ENCODE peak calls at places on chromosome 20, in seven cellular contexts. Z is psoas muscle, X is esophagus squamous epithelium, L is cardiac muscle cell, D is WTC11, I is AG09309, S is endothelial cell. B is an unnamed sample.

GRCh38 chr20:3251806-3252205 is 12.8 kb upstream of the SLC4A11 start:
- DNase-seq in S (no peak), X (no peak), L (no peak), I (no peak), D (no peak), Z (no peak), B (peak)

GRCh38 chr20:49982346-49983122 is at the start of gene SNAI1:
- DNase-seq in L (peak), S (peak), X (no peak), D (peak), I (peak), Z (peak), B (peak)

GRCh38 chr20:58135441-58136170 is 92.8 kb downstream of the ANKRD60 start:
- DNase-seq in Z (no peak), I (no peak), L (no peak), S (no peak), X (no peak), D (no peak), B (no peak)

GRCh38 chr20:9102456-9102855 is 33.6 kb downstream of the PLCB4 start:
- DNase-seq in Z (no peak), I (no peak), X (no peak), S (no peak), D (no peak), L (no peak), B (no peak)

GRCh38 chr20:34010405-34010895 is 16.7 kb downstream of the RALY start:
- DNase-seq in D (no peak), S (no peak), Z (no peak), X (no peak), I (no peak), L (no peak), B (no peak)

GRCh38 chr20:49810491-49811190 is 2.0 kb upstream of the SLC9A8 start:
- DNase-seq in Z (no peak), D (no peak), S (no peak), I (no peak), L (no peak), X (no peak), B (no peak)

GRCh38 chr20:51220293-51220706 is 197.4 kb upstream of the KCNG1 start:
- DNase-seq in Z (no peak), X (no peak), L (peak), I (no peak), D (peak), S (peak), B (peak)

GRCh38 chr20:22861231-22861980 is 173.7 kb upstream of the SSTR4 start:
- DNase-seq in S (no peak), X (no peak), I (no peak), L (no peak), D (no peak), Z (no peak), B (peak)

GRCh38 chr20:1813101-1813529 is 82.1 kb upstream of the SIRPA start:
- DNase-seq in L (no peak), S (no peak), X (no peak), Z (peak), D (no peak), I (peak), B (peak)

GRCh38 chr20:815914-816606 is 17.5 kb upstream of the FAM110A start:
- DNase-seq in L (peak), S (peak), Z (peak), X (no peak), D (peak), I (no peak), B (peak)

GRCh38 chr20:38170219-38170902 is 5.3 kb upstream of the TGM2 start:
- DNase-seq in X (no peak), Z (no peak), L (no peak), I (no peak), D (no peak), S (no peak), B (peak)

GRCh38 chr20:53660078-53660909 is 66.7 kb upstream of the ZNF217 start:
- DNase-seq in I (no peak), X (no peak), Z (peak), D (peak), S (no peak), L (no peak), B (peak)

GRCh38 chr20:3077618-3078134 is 6.3 kb downstream of the OXT start:
- DNase-seq in S (no peak), X (no peak), D (no peak), L (no peak), Z (no peak), I (no peak), B (no peak)

GRCh38 chr20:38109025-38109541 is 56.0 kb downstream of the TGM2 start:
- DNase-seq in S (no peak), I (no peak), L (no peak), Z (peak), D (no peak), X (no peak), B (peak)

GRCh38 chr20:24376523-24377085 is 92.8 kb upstream of the SYNDIG1 start:
- DNase-seq in D (no peak), S (no peak), L (no peak), Z (no peak), X (no peak), I (no peak), B (peak)

GRCh38 chr20:1854246-1854645 is 41.0 kb upstream of the SIRPA start:
- DNase-seq in X (no peak), S (no peak), D (no peak), Z (no peak), L (no peak), I (no peak), B (no peak)

GRCh38 chr20:53654932-53655674 is 61.5 kb upstream of the ZNF217 start:
- DNase-seq in Z (no peak), I (no peak), D (no peak), X (no peak), L (no peak), S (no peak), B (no peak)

GRCh38 chr20:21826946-21827345 is 121.5 kb downstream of the PAX1 start:
- DNase-seq in S (no peak), I (no peak), X (no peak), L (peak), Z (no peak), D (peak), B (no peak)

GRCh38 chr20:41408986-41409385 is 42.4 kb upstream of the EMILIN3 start:
- DNase-seq in L (no peak), X (no peak), D (no peak), Z (peak), S (no peak), I (no peak), B (no peak)

GRCh38 chr20:11311659-11312058 is 606.0 kb upstream of the BTBD3 start:
- DNase-seq in X (no peak), D (no peak), L (no peak), Z (no peak), I (no peak), S (no peak), B (no peak)

GRCh38 chr20:8304124-8304800 is 172.2 kb downstream of the PLCB1 start:
- DNase-seq in I (no peak), D (no peak), Z (no peak), X (no peak), L (no peak), S (no peak), B (no peak)

GRCh38 chr20:57615472-57615855 is 4.8 kb downstream of the ZBP1 start:
- DNase-seq in X (no peak), Z (peak), I (no peak), L (no peak), D (no peak), S (no peak), B (no peak)

GRCh38 chr20:4998160-4998651 is 3.1 kb downstream of the SLC23A2 start:
- DNase-seq in D (no peak), X (no peak), Z (no peak), S (no peak), I (no peak), L (no peak), B (no peak)
- TF ChIP-seq CTCF in D (no peak), X (no peak), Z (no peak), S (peak), I (no peak), L (peak), B (peak)

DNA sequence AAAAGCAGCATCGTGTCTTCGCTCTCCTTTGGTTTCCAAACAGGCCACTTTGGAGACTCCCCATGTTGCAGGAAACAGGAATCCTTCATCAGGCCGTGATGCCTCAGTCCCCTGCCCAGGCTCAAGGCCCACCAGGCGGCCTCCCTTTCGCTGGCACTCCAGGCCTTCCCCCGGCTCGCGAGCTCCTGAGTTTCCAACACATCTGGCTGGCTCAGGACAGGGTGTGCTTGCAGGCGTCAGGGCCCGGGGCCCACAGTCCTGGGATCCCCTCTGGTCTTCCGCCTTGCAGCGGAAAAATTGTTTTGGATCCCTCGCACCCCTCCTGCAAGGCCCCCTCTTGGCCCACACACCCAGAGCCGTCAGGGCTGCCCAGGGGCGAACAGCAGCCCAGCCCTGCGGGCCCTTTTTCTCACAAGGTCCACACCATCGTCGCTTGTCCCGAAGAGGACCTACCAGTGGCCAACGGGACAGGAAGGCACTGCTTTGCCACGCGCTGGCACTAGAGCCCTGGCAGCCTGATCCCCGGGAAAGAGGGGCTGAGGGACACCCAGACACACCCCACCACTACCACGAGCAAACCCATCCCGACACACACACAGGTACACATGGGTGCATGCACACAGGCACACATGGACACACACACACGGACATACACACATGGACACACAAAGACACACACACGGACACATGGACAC is 1930.9 kb upstream of the DEFB115 start:
- DNase-seq in X (no peak), Z (no peak), D (no peak), I (no peak), S (no peak), L (no peak), B (no peak)
- TF ChIP-seq CTCF in X (no peak), Z (no peak), D (no peak), I (no peak), S (no peak), L (no peak), B (no peak)

GRCh38 chr20:36506253-36506652 is 35.1 kb upstream of the MYL9 start:
- DNase-seq in X (no peak), S (no peak), L (peak), D (no peak), I (no peak), Z (no peak), B (no peak)
- TF ChIP-seq CTCF in X (no peak), S (no peak), L (peak), D (no peak), I (peak), Z (no peak), B (peak)

DNA sequence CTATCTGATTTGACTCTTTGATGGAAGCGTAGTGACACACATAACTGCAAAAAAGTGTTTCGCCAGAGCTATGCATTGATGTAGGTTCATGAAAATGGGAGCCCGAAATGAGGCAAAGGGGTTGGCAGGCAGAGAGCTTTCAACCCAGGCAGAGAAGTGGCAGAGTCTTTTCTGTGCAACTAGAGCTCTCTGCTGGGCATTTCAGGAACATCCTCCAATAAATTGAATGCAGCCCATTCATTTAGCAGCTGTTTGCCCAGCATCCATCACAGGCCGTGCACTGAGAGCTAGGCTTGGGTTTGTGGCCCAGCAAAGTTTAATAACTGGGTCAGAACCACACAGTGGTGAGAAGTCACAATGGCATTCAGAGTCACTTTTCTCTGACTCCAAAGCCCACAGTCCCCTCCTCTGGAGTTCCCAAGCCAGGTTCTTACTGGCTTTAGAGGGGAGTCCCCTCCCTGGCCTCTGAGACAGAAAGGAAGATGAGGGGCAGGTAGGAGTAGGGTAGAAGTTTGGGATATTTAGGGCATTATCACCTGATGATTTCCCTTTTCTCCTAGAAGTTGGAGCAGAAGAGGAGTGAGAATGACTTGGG is 31.8 kb upstream of the ELMO2 start:
- DNase-seq in X (no peak), D (no peak), Z (no peak), I (no peak), L (peak), S (peak), B (peak)
- TF ChIP-seq CTCF in X (no peak), D (no peak), Z (no peak), I (peak), L (peak), S (no peak), B (peak)

GRCh38 chr20:45372241-45372640 is 5.9 kb downstream of the TP53TG5 start:
- DNase-seq in I (no peak), L (no peak), D (no peak), Z (no peak), S (no peak), X (no peak), B (no peak)
- TF ChIP-seq CTCF in I (no peak), L (no peak), D (no peak), Z (no peak), S (no peak), X (no peak), B (no peak)

DNA sequence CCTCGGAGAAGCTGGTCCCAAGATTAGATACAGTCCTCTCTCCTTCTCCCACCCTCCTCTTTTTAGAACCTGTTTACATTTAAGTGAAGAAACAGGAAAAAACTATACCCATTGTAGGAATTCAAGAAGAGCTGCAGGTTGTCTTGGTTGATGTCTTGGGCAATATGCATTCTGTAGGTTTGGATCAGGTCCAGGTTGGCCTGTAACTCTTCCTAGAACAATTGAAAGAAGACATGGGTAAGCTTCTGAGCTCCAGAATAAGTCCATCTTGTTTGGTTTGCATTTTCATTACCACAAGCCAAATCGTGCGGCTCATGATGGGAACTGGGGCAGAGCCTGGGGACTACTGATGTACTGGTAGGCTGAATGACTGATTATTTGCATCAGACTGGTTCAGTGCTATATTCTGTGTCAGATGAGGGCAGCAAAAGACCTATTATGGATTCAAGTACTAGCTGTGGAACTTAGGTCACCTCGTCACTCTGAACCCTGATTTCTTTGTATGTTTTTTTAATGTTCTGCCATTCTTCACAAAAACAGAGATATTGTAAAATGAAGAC is 20.3 kb upstream of the SLA2 start:
- DNase-seq in S (no peak), X (no peak), D (no peak), Z (no peak), L (peak), I (no peak), B (peak)
- TF ChIP-seq CTCF in S (no peak), X (no peak), D (no peak), Z (no peak), L (peak), I (peak), B (no peak)

DNA sequence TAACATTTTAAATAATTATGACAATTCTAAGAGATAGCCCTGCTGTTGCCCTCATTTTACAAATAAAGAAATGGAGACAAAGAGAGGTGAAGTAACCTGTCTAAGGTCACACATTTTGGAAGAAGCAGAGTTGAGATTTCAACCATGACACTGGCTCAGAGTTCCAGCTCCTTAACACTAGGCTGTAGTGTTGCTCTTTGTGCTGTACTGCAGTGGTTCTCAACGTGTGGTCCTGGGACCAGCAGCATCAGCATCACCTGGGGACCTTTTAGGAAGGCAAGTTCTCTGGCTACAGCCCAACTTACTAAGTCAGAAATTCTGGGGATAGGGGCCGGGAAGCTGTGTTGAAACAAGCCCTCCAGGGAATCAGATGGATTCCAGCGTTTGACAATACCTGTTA is 62.4 kb upstream of the FERMT1 start:
- DNase-seq in D (no peak), L (peak), Z (no peak), S (no peak), I (no peak), X (no peak), B (no peak)
- TF ChIP-seq CTCF in D (no peak), L (peak), Z (no peak), S (no peak), I (no peak), X (no peak), B (no peak)

GRCh38 chr20:32052090-32052791 is at the start of gene HCK:
- DNase-seq in Z (peak), X (no peak), D (no peak), I (no peak), L (peak), S (no peak), B (no peak)
- TF ChIP-seq CTCF in Z (no peak), X (no peak), D (no peak), I (no peak), L (no peak), S (no peak), B (no peak)

DNA sequence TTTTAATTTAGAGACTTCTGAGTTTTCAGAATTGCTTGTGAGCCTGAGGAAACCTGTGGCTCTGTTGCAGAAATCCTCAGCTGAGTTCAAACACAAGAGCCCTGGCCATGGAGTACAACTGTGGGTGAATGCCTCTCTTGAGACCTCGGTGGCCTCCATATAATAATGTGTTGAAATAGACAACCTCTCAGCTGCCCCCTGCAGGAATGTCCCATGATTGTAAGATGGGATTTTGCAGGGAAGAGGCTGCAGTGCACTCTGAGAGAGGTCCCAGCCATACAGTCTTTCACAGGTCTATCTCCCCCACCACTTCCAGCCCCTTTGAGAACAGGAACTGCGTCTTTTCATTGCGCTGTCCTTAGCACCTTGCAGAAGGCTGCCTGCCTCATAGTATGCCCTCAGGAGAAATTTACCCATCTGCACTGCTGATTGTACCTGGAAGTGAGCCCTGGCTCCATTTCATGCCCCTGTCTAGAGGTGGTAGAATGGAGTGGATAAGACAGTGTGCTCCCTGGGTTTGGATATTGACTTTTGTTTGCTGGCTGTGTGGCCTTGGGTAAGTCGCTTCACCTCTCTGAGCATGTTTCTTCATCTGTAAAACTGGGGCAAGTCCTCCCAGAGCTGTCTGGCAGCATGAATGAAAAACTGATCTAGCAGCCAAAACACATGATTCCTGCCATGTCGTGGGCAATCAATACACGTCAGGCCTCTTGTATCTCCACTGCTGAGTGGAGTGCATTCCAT is 16.8 kb upstream of the CDH22 start:
- DNase-seq in S (peak), X (no peak), I (no peak), Z (no peak), L (peak), D (peak), B (peak)
- TF ChIP-seq CTCF in S (no peak), X (no peak), I (peak), Z (no peak), L (peak), D (no peak), B (peak)

DNA sequence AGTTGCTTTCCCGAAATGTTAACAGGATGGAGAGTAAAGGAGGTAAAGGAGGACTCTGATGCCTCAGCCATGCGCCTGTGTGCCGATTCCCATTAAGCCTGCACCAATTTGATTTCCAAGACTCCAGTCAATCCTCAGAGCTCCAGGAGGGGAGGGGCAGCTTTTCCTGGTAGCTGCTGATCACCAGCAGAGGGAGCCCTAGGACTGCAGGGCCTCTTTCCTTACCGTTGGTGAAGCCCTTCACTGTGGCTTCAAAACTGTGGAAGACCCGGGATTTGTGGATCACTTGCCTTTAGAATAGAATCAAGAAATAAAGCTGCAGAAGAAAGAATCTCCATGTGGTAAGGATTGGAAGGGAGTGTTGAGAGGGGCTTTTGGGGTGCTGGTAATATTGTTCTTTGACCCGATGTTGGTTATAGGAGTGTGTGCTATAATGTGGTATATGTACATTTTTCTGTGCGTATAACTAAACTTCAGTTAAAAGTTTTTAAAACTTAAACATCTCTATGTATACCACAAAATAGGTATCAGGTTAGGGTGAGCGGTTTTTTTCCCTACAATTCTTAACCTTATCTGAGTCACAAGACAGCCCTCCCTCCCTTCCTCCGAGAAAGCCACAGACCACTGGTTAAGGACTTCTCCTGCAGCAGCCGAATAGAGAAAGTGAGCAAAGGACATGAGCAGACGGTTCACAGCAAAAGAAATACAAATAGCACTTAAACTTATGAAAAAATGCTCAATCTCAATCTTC is 6.9 kb upstream of the OSER1 start:
- DNase-seq in X (no peak), S (peak), L (peak), I (peak), D (peak), Z (peak), B (peak)
- TF ChIP-seq CTCF in X (peak), S (peak), L (peak), I (peak), D (peak), Z (peak), B (peak)

B was measured in cardiac fibroblast.